ENCODE peak calls at places on chromosomes 12 and 14, in ten cellular contexts. Z, A, I, L, O, N, R, E, B and S are unnamed samples.

GRCh38 chr12:89309452-89309802 is 42.9 kb downstream of the DUSP6 start:
- DNase-seq in Z (no peak), L (peak), O (no peak), B (no peak), E (peak), I (no peak), A (no peak), N (peak), R (no peak), S (no peak)

GRCh38 chr12:109737111-109737510 is 23.5 kb downstream of the FAM222A start:
- DNase-seq in O (no peak), B (no peak), N (no peak), E (no peak), I (no peak), A (no peak), Z (no peak), L (no peak), R (no peak), S (no peak)

GRCh38 chr14:99427632-99428315 is 52.9 kb downstream of the SETD3 start:
- DNase-seq in E (peak), Z (no peak), I (peak), L (peak), R (no peak), O (no peak), A (no peak), N (peak), B (no peak), S (no peak)

GRCh38 chr14:101412741-101413140 is 148.6 kb upstream of the DIO3 start:
- DNase-seq in B (no peak), E (no peak), N (peak), O (no peak), L (no peak), R (no peak), A (no peak), Z (no peak), I (no peak), S (no peak)

GRCh38 chr12:65308601-65309071 is 30.2 kb downstream of the MSRB3 start:
- DNase-seq in I (peak), O (no peak), B (no peak), E (no peak), N (peak), L (peak), A (no peak), Z (no peak), R (no peak), S (no peak)

GRCh38 chr12:111405856-111406473 is at the start of gene SH2B3:
- DNase-seq in A (no peak), B (peak), O (no peak), R (no peak), N (peak), Z (no peak), E (no peak), I (peak), L (no peak), S (no peak)

GRCh38 chr12:43957732-43958131 is 121.9 kb downstream of the TMEM117 start:
- DNase-seq in Z (no peak), N (peak), L (peak), A (no peak), B (peak), R (no peak), O (peak), I (peak), E (peak), S (peak)

GRCh38 chr12:124992874-124993567 is 424 bp upstream of the BRI3BP start:
- DNase-seq in B (peak), N (peak), I (peak), R (peak), L (no peak), O (peak), E (peak), A (peak), Z (peak), S (peak)

GRCh38 chr14:52703225-52703624 is 3.8 kb upstream of the PSMC6 start:
- DNase-seq in O (no peak), I (peak), N (peak), Z (no peak), L (peak), E (peak), A (no peak), B (no peak), R (no peak), S (no peak)

GRCh38 chr12:54357802-54358619 is 6.3 kb downstream of the GPR84 start:
- DNase-seq in N (no peak), A (peak), L (peak), Z (peak), B (peak), I (no peak), E (no peak), O (peak), R (no peak), S (peak)

GRCh38 chr12:10540776-10541205 is 35.1 kb downstream of the EIF2S3B start:
- DNase-seq in B (no peak), Z (no peak), I (no peak), O (no peak), A (no peak), E (peak), L (peak), N (peak), R (no peak), S (peak)

GRCh38 chr12:31594681-31595080 is 3.7 kb upstream of the DENND5B start:
- DNase-seq in L (peak), B (no peak), E (peak), O (no peak), N (peak), R (no peak), A (no peak), Z (no peak), I (peak), S (no peak)

GRCh38 chr12:1800646-1801284 is 19.6 kb upstream of the LRTM2 start:
- DNase-seq in N (no peak), A (no peak), Z (no peak), B (no peak), L (peak), R (no peak), E (no peak), I (peak), O (peak), S (no peak)

GRCh38 chr12:113486722-113487121 is 15.1 kb upstream of the LHX5 start:
- DNase-seq in I (no peak), N (no peak), L (no peak), R (no peak), O (no peak), E (no peak), Z (no peak), A (no peak), B (no peak), S (no peak)

GRCh38 chr14:70422538-70422937 is 5.6 kb upstream of the SYNJ2BP start:
- DNase-seq in A (no peak), O (no peak), I (peak), N (no peak), R (no peak), B (no peak), L (no peak), E (peak), Z (no peak), S (no peak)

GRCh38 chr12:29610473-29611174 is 113.1 kb upstream of the OVCH1 start:
- DNase-seq in N (no peak), E (no peak), L (no peak), R (no peak), O (no peak), A (no peak), Z (no peak), I (no peak), B (no peak), S (no peak)

GRCh38 chr12:93857279-93857894 is 180.2 kb downstream of the CRADD start:
- DNase-seq in O (no peak), R (no peak), L (peak), B (no peak), A (no peak), E (peak), N (peak), I (peak), Z (no peak), S (no peak)

GRCh38 chr12:124053855-124054254 is 80.8 kb downstream of the ZNF664 start:
- DNase-seq in O (no peak), N (no peak), E (peak), L (peak), A (no peak), B (no peak), I (peak), R (no peak), Z (no peak), S (no peak)

GRCh38 chr12:109727039-109727723 is 13.6 kb downstream of the FAM222A start:
- DNase-seq in L (no peak), O (no peak), B (no peak), N (no peak), Z (no peak), A (no peak), I (no peak), R (no peak), E (no peak), S (no peak)

GRCh38 chr14:99145307-99145706 is 126.7 kb downstream of the BCL11B start:
- DNase-seq in O (no peak), I (no peak), A (no peak), B (no peak), N (no peak), L (no peak), E (no peak), R (no peak), Z (no peak), S (no peak)

GRCh38 chr14:23539209-23539866 is 12.2 kb downstream of the ZFHX2 start:
- DNase-seq in L (peak), N (peak), O (peak), I (peak), B (peak), Z (no peak), A (no peak), R (no peak), E (peak), S (no peak)

GRCh38 chr12:114186241-114187002 is 219.5 kb downstream of the TBX5 start:
- DNase-seq in O (no peak), B (no peak), Z (no peak), L (no peak), N (no peak), R (no peak), I (no peak), E (no peak), A (no peak), S (no peak)

GRCh38 chr12:43255642-43256041 is 296.4 kb downstream of the ADAMTS20 start:
- DNase-seq in I (no peak), B (peak), E (no peak), Z (no peak), N (no peak), L (no peak), A (no peak), R (no peak), O (no peak), S (no peak)

GRCh38 chr12:132872073-132872855 is 15.1 kb downstream of the CHFR start:
- DNase-seq in E (no peak), I (no peak), R (no peak), B (no peak), L (no peak), O (no peak), Z (no peak), A (no peak), N (no peak), S (no peak)

GRCh38 chr14:63893701-63894458 is 41.1 kb downstream of the SYNE2 start:
- DNase-seq in E (peak), L (peak), O (no peak), A (no peak), B (no peak), N (peak), Z (no peak), R (no peak), I (peak), S (no peak)

GRCh38 chr12:89234324-89235114 is 117.8 kb downstream of the DUSP6 start:
- DNase-seq in L (no peak), O (no peak), N (no peak), B (no peak), A (no peak), E (no peak), R (no peak), I (no peak), Z (no peak), S (no peak)

GRCh38 chr14:72643317-72643801 is 250.5 kb downstream of the DPF3 start:
- DNase-seq in A (no peak), Z (no peak), E (peak), R (no peak), L (peak), B (no peak), N (peak), O (no peak), I (peak), S (no peak)

GRCh38 chr12:75565795-75566194 is 54.4 kb upstream of the KRR1 start:
- DNase-seq in E (no peak), I (no peak), R (no peak), A (no peak), N (no peak), Z (no peak), B (no peak), L (no peak), O (no peak), S (no peak)

GRCh38 chr14:105138021-105138541 is 30.5 kb downstream of the JAG2 start:
- DNase-seq in L (no peak), I (no peak), E (no peak), A (no peak), B (no peak), N (no peak), R (no peak), O (no peak), Z (no peak), S (no peak)

GRCh38 chr12:2058837-2059236 is 6.0 kb downstream of the CACNA1C start:
- DNase-seq in O (no peak), R (no peak), Z (no peak), A (no peak), B (no peak), E (no peak), L (no peak), I (no peak), N (no peak), S (no peak)

GRCh38 chr14:91919814-91920213 is 27.7 kb downstream of the FBLN5 start:
- DNase-seq in N (no peak), E (no peak), L (peak), R (no peak), Z (no peak), O (no peak), I (peak), A (no peak), B (no peak), S (no peak)

GRCh38 chr14:86646688-86647687 is 1117.0 kb downstream of the FLRT2 start:
- DNase-seq in A (no peak), R (no peak), Z (no peak), L (peak), B (no peak), E (peak), I (peak), N (no peak), O (no peak), S (no peak)

GRCh38 chr12:51974646-51975045 is 23.1 kb downstream of the ACVR1B start:
- DNase-seq in O (no peak), R (no peak), Z (no peak), E (no peak), N (no peak), B (no peak), L (no peak), A (no peak), I (no peak), S (no peak)

GRCh38 chr14:32134448-32135070 is 57.5 kb downstream of the ARHGAP5 start:
- DNase-seq in L (peak), R (no peak), O (no peak), A (no peak), E (no peak), Z (peak), I (peak), B (no peak), N (peak), S (no peak)

GRCh38 chr12:28711411-28711810 is 437.7 kb upstream of the FAR2 start:
- DNase-seq in B (no peak), E (no peak), L (no peak), R (no peak), Z (no peak), A (no peak), I (peak), N (no peak), O (no peak), S (no peak)